ENCODE peak calls at places on chromosomes 4 and X, in five cellular contexts. R is SJCRH30, J is nephron progenitor cell, M is KBM-7, X is transverse colon. F is an unnamed sample.

GRCh38 chrX:16167181-16167580 is at the start of gene MAGEB17:
- DNase-seq in R (no peak), J (no peak), M (no peak), X (no peak), F (no peak)

GRCh38 chr4:138727704-138728103 is 287.9 kb upstream of the NOCT start:
- DNase-seq in R (no peak), J (no peak), M (no peak), X (no peak), F (no peak)

GRCh38 chrX:95367286-95367685 is 1317.4 kb upstream of the DIAPH2 start:
- DNase-seq in R (no peak), J (no peak), M (no peak), X (no peak), F (no peak)

GRCh38 chrX:51459125-51459524 is 37.3 kb downstream of the NUDT11 start:
- DNase-seq in R (peak), J (no peak), M (peak), X (no peak), F (peak)

GRCh38 chrX:39984191-39984956 is 113.4 kb downstream of the BCOR start:
- DNase-seq in R (peak), J (no peak), M (no peak), X (no peak), F (peak)

GRCh38 chr4:110626532-110627153 is 3.8 kb upstream of the PITX2 start:
- DNase-seq in R (no peak), J (no peak), M (no peak), X (no peak), F (no peak)

GRCh38 chr4:93809773-93810172 is 18.8 kb upstream of the ATOH1 start:
- DNase-seq in R (no peak), J (no peak), M (no peak), X (peak), F (no peak)

GRCh38 chrX:70762285-70762684 is 146.2 kb downstream of the TEX11 start:
- DNase-seq in R (peak), J (no peak), M (peak), X (no peak), F (no peak)

GRCh38 chrX:135893294-135893817 is at the start of the genes CT45A10 and SAGE1:
- DNase-seq in R (no peak), J (no peak), M (no peak), X (no peak), F (no peak)

GRCh38 chr4:6824071-6824470 is 41.5 kb downstream of the KIAA0232 start:
- DNase-seq in R (no peak), J (no peak), M (no peak), X (no peak), F (no peak)

GRCh38 chrX:16305187-16305586 is 137.9 kb downstream of the MAGEB17 start:
- DNase-seq in R (no peak), J (no peak), M (peak), X (no peak), F (no peak)

GRCh38 chr4:102312447-102312846 is 32.8 kb downstream of the SLC39A8 start:
- DNase-seq in R (no peak), J (no peak), M (no peak), X (no peak), F (no peak)

GRCh38 chrX:133134282-133134681 is 37.4 kb upstream of the USP26 start:
- DNase-seq in R (no peak), J (no peak), M (no peak), X (no peak), F (no peak)

GRCh38 chr4:98468744-98469143 is 189.7 kb downstream of the TSPAN5 start:
- DNase-seq in R (no peak), J (no peak), M (no peak), X (no peak), F (no peak)

GRCh38 chrX:142068365-142068764 is 136.7 kb downstream of the MAGEC2 start:
- DNase-seq in R (no peak), J (no peak), M (no peak), X (no peak), F (no peak)

GRCh38 chr4:44931720-44932119 is 205.4 kb upstream of the GNPDA2 start:
- DNase-seq in R (no peak), J (no peak), M (no peak), X (no peak), F (no peak)

GRCh38 chrX:47482065-47482511 is 934 bp downstream of the ZNF41 start:
- DNase-seq in R (no peak), J (no peak), M (no peak), X (no peak), F (no peak)

GRCh38 chr4:113300384-113301011 is 251.0 kb downstream of the ANK2 start:
- DNase-seq in R (no peak), J (no peak), M (no peak), X (no peak), F (no peak)

F was measured in colonic mucosa.